ENCODE peak calls at places on chromosomes 11 and 22, in five cellular contexts. L is Ammon's horn; I is substantia nigra; V is cardiac septum; S is activated naive CD8-positive, alpha-beta T cell treated with anti-CD3 and anti-CD28 coated beads for 36 hours. M is an unnamed sample.

GRCh38 chr11:2647167-2647566 is 52.6 kb downstream of the KCNQ1OT1 start:
- DNase-seq in V (no peak), S (no peak), I (no peak), L (no peak), M (no peak)

GRCh38 chr11:117230286-117230961 is 1.4 kb downstream of the PCSK7 start:
- DNase-seq in V (no peak), S (peak; percentile 64), L (no peak), I (no peak), M (no peak)

GRCh38 chr11:44550123-44550522 is 15.3 kb upstream of the CD82 start:
- DNase-seq in L (no peak), V (no peak), S (no peak), I (no peak), M (no peak)

GRCh38 chr11:67352546-67353316 is 615 bp downstream of the POLD4 start:
- DNase-seq in L (peak; percentile 48), I (no peak), V (peak; percentile 89), S (no peak), M (no peak)

GRCh38 chr11:10125522-10126133 is 168.4 kb downstream of the SBF2 start:
- DNase-seq in V (no peak), S (no peak), L (no peak), I (no peak), M (no peak)

GRCh38 chr11:62005231-62005661 is 37.8 kb upstream of the FTH1 start:
- DNase-seq in I (no peak), L (peak; percentile 50), S (no peak), V (no peak), M (no peak)

GRCh38 chr11:86386791-86387190 is 12.1 kb downstream of the CCDC81 start:
- DNase-seq in S (no peak), I (no peak), V (no peak), L (peak; percentile 27), M (no peak)

GRCh38 chr22:27591060-27591459 is 210.5 kb downstream of the MN1 start:
- DNase-seq in V (no peak), I (no peak), S (no peak), L (no peak), M (no peak)

GRCh38 chr22:17647996-17648395 is 9.4 kb downstream of the BCL2L13 start:
- DNase-seq in I (no peak), V (no peak), S (no peak), L (no peak), M (no peak)

GRCh38 chr22:50118557-50119168 is 28.9 kb downstream of the MOV10L1 start:
- DNase-seq in I (no peak), L (no peak), V (no peak), S (no peak), M (no peak)

GRCh38 chr11:64094463-64095223 is 58.9 kb downstream of the FLRT1 start:
- DNase-seq in L (peak; percentile 33), V (no peak), I (no peak), S (no peak), M (no peak)

GRCh38 chr11:117039270-117039669 is 59.0 kb downstream of the SIK3 start:
- DNase-seq in L (no peak), V (no peak), I (no peak), S (no peak), M (no peak)

GRCh38 chr22:29907753-29908515 is 25.0 kb downstream of the MTMR3 start:
- DNase-seq in V (peak; percentile 88), I (no peak), L (peak; percentile 31), S (peak; percentile 4), M (no peak)

GRCh38 chr11:93563857-93564256 is 20.7 kb upstream of the SMCO4 start:
- DNase-seq in V (no peak), L (no peak), S (no peak), I (no peak), M (no peak)

GRCh38 chr22:39185601-39186012 is 33.1 kb upstream of the CBX7 start:
- DNase-seq in V (peak; percentile 87), I (peak; percentile 14), L (peak; percentile 85), S (no peak), M (no peak)

GRCh38 chr22:35894464-35894878 is 134.2 kb downstream of the RBFOX2 start:
- DNase-seq in V (no peak), S (no peak), L (peak; percentile 31), I (no peak), M (no peak)

GRCh38 chr22:49112661-49113626 is 714.7 kb downstream of the BRD1 start:
- DNase-seq in V (no peak), S (no peak), L (no peak), I (no peak), M (no peak)

GRCh38 chr11:95577716-95578460 is 211.7 kb downstream of the FAM76B start:
- DNase-seq in S (no peak), I (no peak), V (no peak), L (no peak), M (no peak)

GRCh38 chr11:20754957-20755356 is 85.6 kb downstream of the NELL1 start:
- DNase-seq in V (no peak), S (no peak), L (no peak), I (no peak), M (no peak)

GRCh38 chr22:42967933-42968332 is 47.0 kb downstream of the PACSIN2 start:
- DNase-seq in S (no peak), V (peak; percentile 95), L (peak; percentile 53), I (no peak), M (no peak)

GRCh38 chr22:29073618-29074275 is 912 bp downstream of the KREMEN1 start:
- DNase-seq in I (no peak), L (peak; percentile 30), S (peak; percentile 14), V (peak; percentile 84), M (no peak)

GRCh38 chr11:125075900-125076317 is 12.8 kb downstream of the SLC37A2 start:
- DNase-seq in I (no peak), S (no peak), V (no peak), L (no peak), M (no peak)

GRCh38 chr11:72411623-72412532 is 22.5 kb downstream of the CLPB start:
- DNase-seq in S (no peak), V (no peak), L (peak; percentile 73), I (peak; percentile 30), M (no peak)

GRCh38 chr22:35882226-35883027 is 146.2 kb downstream of the RBFOX2 start:
- DNase-seq in S (no peak), V (no peak), L (no peak), I (no peak), M (no peak)

GRCh38 chr11:66546368-66546965 is at the start of gene ACTN3:
- DNase-seq in I (no peak), S (no peak), L (no peak), V (no peak), M (no peak)